ENCODE peak calls at places on chromosome 9, in ten cellular contexts. Z is activated effector memory CD4-positive, alpha-beta T cell treated with anti-CD3 and anti-CD28 coated beads, Interleukin-2, amount 50 U/mL, for 16 hours; C is uterus; Q is right atrium auricular region; O is GM03348; H is central memory CD4-positive, alpha-beta T cell; M is SK-N-DZ; T is stimulated activated CD8-positive, alpha-beta memory T cell treated with anti-CD3 and anti-CD28 coated beads, Interleukin-15, amount 100 ng/mL, for 24 hours; R is NCI-H774; X is HTR-8/SVneo. P is an unnamed sample.

GRCh38 chr9:26413625-26414024 is 479.0 kb downstream of the CAAP1 start:
- DNase-seq in R (no peak), O (no peak), Z (no peak), M (no peak), X (no peak), Q (no peak), H (no peak), C (no peak), T (no peak), P (no peak)

GRCh38 chr9:116549061-116549664 is 137.9 kb upstream of the TRIM32 start:
- DNase-seq in O (peak), T (no peak), R (no peak), M (no peak), Z (no peak), H (no peak), X (peak), Q (peak), C (peak), P (peak)

GRCh38 chr9:90343360-90343759 is 299.3 kb downstream of the DIRAS2 start:
- DNase-seq in Z (no peak), M (no peak), C (no peak), T (no peak), X (no peak), O (peak), Q (no peak), R (peak), H (no peak), P (no peak)

GRCh38 chr9:75231167-75231566 is 142.9 kb downstream of the OSTF1 start:
- DNase-seq in T (no peak), R (no peak), X (no peak), H (no peak), M (no peak), Q (no peak), O (no peak), C (no peak), Z (no peak), P (no peak)

GRCh38 chr9:112872019-112872418 is 18.7 kb downstream of the SLC46A2 start:
- DNase-seq in Z (no peak), Q (no peak), X (no peak), H (no peak), O (no peak), M (no peak), T (no peak), R (peak), C (no peak), P (no peak)

GRCh38 chr9:85543196-85543595 is 198.6 kb downstream of the AGTPBP1 start:
- DNase-seq in Q (no peak), Z (no peak), X (no peak), R (no peak), M (no peak), H (no peak), C (no peak), T (no peak), O (no peak), P (no peak)

GRCh38 chr9:107732781-107733529 is 243.4 kb upstream of the KLF4 start:
- DNase-seq in X (no peak), R (no peak), H (no peak), Q (peak), O (peak), T (no peak), Z (no peak), M (no peak), C (peak), P (no peak)

GRCh38 chr9:17135578-17135904 is 701 bp downstream of the CNTLN start:
- DNase-seq in Q (no peak), Z (no peak), H (no peak), R (peak), X (no peak), C (no peak), O (no peak), M (no peak), T (no peak), P (no peak)

GRCh38 chr9:14585730-14586473 is 107.3 kb downstream of the ZDHHC21 start:
- DNase-seq in Q (no peak), Z (no peak), H (peak), T (no peak), X (no peak), M (no peak), R (no peak), O (no peak), C (no peak), P (no peak)

GRCh38 chr9:15276328-15276969 is 30.6 kb downstream of the TTC39B start:
- DNase-seq in X (no peak), C (no peak), Z (no peak), Q (no peak), M (no peak), R (peak), H (no peak), O (no peak), T (no peak), P (no peak)

GRCh38 chr9:5013379-5013778 is 28.3 kb downstream of the JAK2 start:
- DNase-seq in O (no peak), H (no peak), Q (no peak), X (no peak), T (no peak), Z (no peak), C (no peak), M (no peak), R (no peak), P (no peak)

GRCh38 chr9:79026311-79026710 is 545.5 kb upstream of the TLE4 start:
- DNase-seq in O (no peak), X (no peak), C (no peak), M (no peak), R (no peak), T (no peak), Q (no peak), H (no peak), Z (no peak), P (no peak)

GRCh38 chr9:129254566-129255287 is 76.7 kb upstream of the IER5L start:
- DNase-seq in M (no peak), H (no peak), O (no peak), Z (peak), Q (no peak), C (peak), R (no peak), X (no peak), T (no peak), P (no peak)

GRCh38 chr9:21696411-21696865 is 106.0 kb upstream of the MTAP start:
- DNase-seq in C (no peak), T (no peak), H (no peak), M (peak), O (peak), Z (no peak), X (no peak), Q (no peak), R (no peak), P (no peak)

GRCh38 chr9:136848393-136849037 is 694 bp upstream of the PHPT1 start:
- DNase-seq in R (peak), H (no peak), Q (no peak), X (no peak), O (peak), C (no peak), T (no peak), M (no peak), Z (peak), P (peak)

GRCh38 chr9:27599102-27599501 is 25.8 kb upstream of the C9orf72 start:
- DNase-seq in X (no peak), T (no peak), Z (no peak), H (no peak), R (no peak), M (no peak), Q (no peak), O (no peak), C (no peak), P (no peak)

P was measured in NCI-H460.